ENCODE peak calls at places on chromosome X, in seven cellular contexts. Z is activated effector memory CD4-positive, alpha-beta T cell treated with Interleukin-2 at 50 U/mL for 16 hours; U is caudate nucleus; K is H9; H is left lung; V is right cardiac atrium; Q is SHP77. W is an unnamed sample.

GRCh38 chrX:71103110-71103983 is 3.2 kb downstream of the CXorf65 start:
- DNase-seq in Z (peak; percentile 38), U (no peak), K (peak; percentile 56), H (no peak), V (no peak), Q (no peak), W (no peak)

GRCh38 chrX:2423293-2423692 is 77.5 kb downstream of the DHRSX start:
- DNase-seq in Z (no peak), U (no peak), K (no peak), H (no peak), V (no peak), Q (no peak), W (no peak)

GRCh38 chrX:154967603-154968002 is 54.9 kb downstream of the F8 start:
- DNase-seq in Z (no peak), U (no peak), K (no peak), H (no peak), V (no peak), Q (no peak), W (no peak)

GRCh38 chrX:101803451-101803850 is 128.4 kb downstream of the ZMAT1 start:
- DNase-seq in Z (no peak), U (no peak), K (no peak), H (no peak), V (no peak), Q (no peak), W (no peak)

GRCh38 chrX:10041383-10041782 is 74.2 kb downstream of the CLDN34 start:
- DNase-seq in Z (no peak), U (no peak), K (peak; percentile 34), H (no peak), V (no peak), Q (no peak), W (no peak)

GRCh38 chrX:40154853-40155616 is 57.3 kb upstream of the BCOR start:
- DNase-seq in Z (no peak), U (peak; percentile 23), K (peak; percentile 75), H (peak; percentile 76), V (peak; percentile 90), Q (peak; percentile 47), W (no peak)

GRCh38 chrX:139446832-139447231 is 83.7 kb upstream of the F9 start:
- DNase-seq in Z (no peak), U (no peak), K (no peak), H (peak; percentile 49), V (no peak), Q (no peak), W (no peak)

GRCh38 chrX:13898084-13898483 is 81.2 kb upstream of the GPM6B start:
- DNase-seq in Z (no peak), U (no peak), K (no peak), H (no peak), V (peak; percentile 38), Q (no peak), W (no peak)

GRCh38 chrX:65581661-65582339 is 47.2 kb upstream of the LAS1L start:
- DNase-seq in Z (no peak), U (peak; percentile 6), K (peak; percentile 62), H (no peak), V (peak; percentile 69), Q (peak; percentile 39), W (no peak)

GRCh38 chrX:23699636-23700194 is 32.4 kb downstream of the PRDX4 start:
- DNase-seq in Z (no peak), U (peak; percentile 4), K (peak; percentile 84), H (no peak), V (peak; percentile 65), Q (no peak), W (no peak)

GRCh38 chrX:11423362-11423818 is 130.2 kb downstream of the AMELX start:
- DNase-seq in Z (no peak), U (no peak), K (no peak), H (no peak), V (peak; percentile 38), Q (no peak), W (no peak)

GRCh38 chrX:25020391-25021131 is 4.8 kb upstream of the ARX start:
- DNase-seq in Z (no peak), U (no peak), K (peak; percentile 83), H (no peak), V (peak; percentile 51), Q (no peak), W (no peak)

GRCh38 chrX:121802881-121803412 is 755.5 kb downstream of the GLUD2 start:
- DNase-seq in Z (no peak), U (no peak), K (no peak), H (no peak), V (no peak), Q (peak; percentile 58), W (no peak)

GRCh38 chrX:150696836-150697235 is 3.6 kb downstream of the MTMR1 start:
- DNase-seq in Z (no peak), U (no peak), K (no peak), H (no peak), V (no peak), Q (no peak), W (no peak)

GRCh38 chrX:10568428-10568827 is 52.0 kb downstream of the MID1 start:
- DNase-seq in Z (no peak), U (no peak), K (no peak), H (no peak), V (peak; percentile 50), Q (no peak), W (no peak)

GRCh38 chrX:9853307-9853706 is 67.1 kb downstream of the SHROOM2 start:
- DNase-seq in Z (no peak), U (no peak), K (no peak), H (no peak), V (no peak), Q (no peak), W (no peak)

GRCh38 chrX:30612250-30612655 is 34.7 kb upstream of the TASL start:
- DNase-seq in Z (no peak), U (no peak), K (no peak), H (no peak), V (no peak), Q (no peak), W (no peak)

GRCh38 chrX:116198810-116199209 is 28.3 kb downstream of the AGTR2 start:
- DNase-seq in Z (no peak), U (no peak), K (no peak), H (no peak), V (no peak), Q (no peak), W (no peak)

GRCh38 chrX:41759817-41760216 is 35.8 kb downstream of the GPR82 start:
- DNase-seq in Z (no peak), U (no peak), K (no peak), H (no peak), V (no peak), Q (no peak), W (no peak)

GRCh38 chrX:152958047-152958446 is 35.9 kb downstream of the PNMA5 start:
- DNase-seq in Z (no peak), U (no peak), K (no peak), H (no peak), V (no peak), Q (no peak), W (no peak)